ENCODE peak calls at places on chromosomes 5 and 9, in ten cellular contexts. One of them, this sample, is unnamed.
A peak's percentile ranks its signal among the peaks of the same experiment; 100 is the strongest.

GRCh38 chr9:88530051-88530450 is 4.9 kb upstream of the NXNL2 start:
- DNase-seq in BJ: peak; percentile 53
- DNase-seq in endothelial cell: no peak
- DNase-seq in breast epithelium: no peak
- DNase-seq in activated naive CD4-positive, alpha-beta T cell: no peak
- DNase-seq in naive thymus-derived CD4-positive, alpha-beta T cell: no peak
- DNase-seq in non-pigmented ciliary epithelial cell: no peak
- DNase-seq in right atrium auricular region: no peak
- DNase-seq in kidney epithelial cell: peak; percentile 65
- DNase-seq in stimulated activated CD8-positive, alpha-beta memory T cell treated with anti-CD3 and anti-CD28 coated beads, Interleukin-4, amount 100 ng/mL, for 1 hour: no peak
- DNase-seq in this sample: no peak

GRCh38 chr9:83062011-83062652 is 810 bp downstream of the RASEF start:
- DNase-seq in BJ: no peak
- DNase-seq in endothelial cell: peak; percentile 5
- DNase-seq in breast epithelium: peak; percentile 74
- DNase-seq in activated naive CD4-positive, alpha-beta T cell: no peak
- DNase-seq in naive thymus-derived CD4-positive, alpha-beta T cell: no peak
- DNase-seq in non-pigmented ciliary epithelial cell: no peak
- DNase-seq in right atrium auricular region: no peak
- DNase-seq in kidney epithelial cell: no peak
- DNase-seq in stimulated activated CD8-positive, alpha-beta memory T cell treated with anti-CD3 and anti-CD28 coated beads, Interleukin-4, amount 100 ng/mL, for 1 hour: no peak
- DNase-seq in this sample: no peak

GRCh38 chr5:58182287-58182841 is 277.5 kb downstream of the PLK2 start:
- DNase-seq in BJ: no peak
- DNase-seq in endothelial cell: no peak
- DNase-seq in breast epithelium: no peak
- DNase-seq in activated naive CD4-positive, alpha-beta T cell: no peak
- DNase-seq in naive thymus-derived CD4-positive, alpha-beta T cell: no peak
- DNase-seq in non-pigmented ciliary epithelial cell: no peak
- DNase-seq in right atrium auricular region: no peak
- DNase-seq in kidney epithelial cell: no peak
- DNase-seq in stimulated activated CD8-positive, alpha-beta memory T cell treated with anti-CD3 and anti-CD28 coated beads, Interleukin-4, amount 100 ng/mL, for 1 hour: no peak
- DNase-seq in this sample: no peak

GRCh38 chr9:135590486-135591079 is 29.0 kb downstream of the PAEP start:
- DNase-seq in BJ: no peak
- DNase-seq in endothelial cell: no peak
- DNase-seq in breast epithelium: no peak
- DNase-seq in activated naive CD4-positive, alpha-beta T cell: no peak
- DNase-seq in naive thymus-derived CD4-positive, alpha-beta T cell: no peak
- DNase-seq in non-pigmented ciliary epithelial cell: no peak
- DNase-seq in right atrium auricular region: peak; percentile 11
- DNase-seq in kidney epithelial cell: no peak
- DNase-seq in stimulated activated CD8-positive, alpha-beta memory T cell treated with anti-CD3 and anti-CD28 coated beads, Interleukin-4, amount 100 ng/mL, for 1 hour: no peak
- DNase-seq in this sample: no peak

GRCh38 chr9:110142253-110142652 is 65.7 kb downstream of the C9orf152 start:
- DNase-seq in BJ: no peak
- DNase-seq in endothelial cell: no peak
- DNase-seq in breast epithelium: no peak
- DNase-seq in activated naive CD4-positive, alpha-beta T cell: no peak
- DNase-seq in naive thymus-derived CD4-positive, alpha-beta T cell: no peak
- DNase-seq in non-pigmented ciliary epithelial cell: no peak
- DNase-seq in right atrium auricular region: no peak
- DNase-seq in kidney epithelial cell: no peak
- DNase-seq in stimulated activated CD8-positive, alpha-beta memory T cell treated with anti-CD3 and anti-CD28 coated beads, Interleukin-4, amount 100 ng/mL, for 1 hour: no peak
- DNase-seq in this sample: no peak

GRCh38 chr9:121107041-121107440 is 32.3 kb downstream of the CNTRL start:
- DNase-seq in BJ: no peak
- DNase-seq in endothelial cell: no peak
- DNase-seq in breast epithelium: no peak
- DNase-seq in activated naive CD4-positive, alpha-beta T cell: no peak
- DNase-seq in naive thymus-derived CD4-positive, alpha-beta T cell: no peak
- DNase-seq in non-pigmented ciliary epithelial cell: no peak
- DNase-seq in right atrium auricular region: no peak
- DNase-seq in kidney epithelial cell: no peak
- DNase-seq in stimulated activated CD8-positive, alpha-beta memory T cell treated with anti-CD3 and anti-CD28 coated beads, Interleukin-4, amount 100 ng/mL, for 1 hour: no peak
- DNase-seq in this sample: no peak

GRCh38 chr9:130264414-130265350 is 878 bp upstream of the HMCN2 start:
- DNase-seq in BJ: no peak
- DNase-seq in endothelial cell: no peak
- DNase-seq in breast epithelium: peak; percentile 27
- DNase-seq in activated naive CD4-positive, alpha-beta T cell: no peak
- DNase-seq in naive thymus-derived CD4-positive, alpha-beta T cell: no peak
- DNase-seq in non-pigmented ciliary epithelial cell: no peak
- DNase-seq in right atrium auricular region: no peak
- DNase-seq in kidney epithelial cell: no peak
- DNase-seq in stimulated activated CD8-positive, alpha-beta memory T cell treated with anti-CD3 and anti-CD28 coated beads, Interleukin-4, amount 100 ng/mL, for 1 hour: no peak
- DNase-seq in this sample: no peak

GRCh38 chr9:91078041-91078441 is 276.4 kb downstream of the SYK start:
- DNase-seq in BJ: peak; percentile 41
- DNase-seq in endothelial cell: no peak
- DNase-seq in breast epithelium: no peak
- DNase-seq in activated naive CD4-positive, alpha-beta T cell: no peak
- DNase-seq in naive thymus-derived CD4-positive, alpha-beta T cell: no peak
- DNase-seq in non-pigmented ciliary epithelial cell: no peak
- DNase-seq in right atrium auricular region: no peak
- DNase-seq in kidney epithelial cell: no peak
- DNase-seq in stimulated activated CD8-positive, alpha-beta memory T cell treated with anti-CD3 and anti-CD28 coated beads, Interleukin-4, amount 100 ng/mL, for 1 hour: no peak
- DNase-seq in this sample: no peak

This sample was measured in activated CD4-positive, alpha-beta T cell treated with anti-CD3 and anti-CD28 coated beads, Interleukin-2, amount 10 ng/mL, durations not matched to agents 7 days and 5 days.